ENCODE peak calls at places on chromosomes 13 and 19, in eight cellular contexts. O is NCI-H460, W is natural killer cell, T is nephron progenitor cell, F is fibroblast of mammary gland, J is nucleus accumbens, E is anterior cingulate cortex, U is HT-29. D is an unnamed sample.

GRCh38 chr13:110371550-110372465 is 64.7 kb downstream of the COL4A2 start:
- DNase-seq in W (no peak), T (no peak), E (no peak), J (no peak), U (no peak), O (no peak), F (no peak), D (no peak)

GRCh38 chr13:42393573-42394360 is 121.8 kb downstream of the AKAP11 start:
- DNase-seq in W (no peak), O (no peak), T (no peak), U (no peak), F (no peak), E (no peak), J (no peak), D (no peak)

GRCh38 chr19:43784251-43784980 is 3.6 kb upstream of the KCNN4 start:
- DNase-seq in O (peak), J (no peak), E (no peak), T (no peak), W (no peak), U (peak), F (peak), D (no peak)

GRCh38 chr19:40811478-40812341 is 12.7 kb downstream of the EGLN2 start:
- DNase-seq in U (no peak), O (no peak), T (peak), J (no peak), E (no peak), W (no peak), F (no peak), D (no peak)

GRCh38 chr13:113378825-113379224 is 14.9 kb upstream of the GRTP1 start:
- DNase-seq in F (no peak), E (no peak), J (no peak), T (no peak), O (no peak), W (no peak), U (no peak), D (no peak)

GRCh38 chr13:113884821-113885220 is 20.9 kb upstream of the GAS6 start:
- DNase-seq in J (no peak), E (no peak), U (no peak), O (no peak), W (no peak), F (no peak), T (no peak), D (no peak)

GRCh38 chr19:14632286-14632685 is 42.4 kb downstream of the ADGRE3 start:
- DNase-seq in J (no peak), F (peak), O (peak), U (peak), W (no peak), T (no peak), E (no peak), D (no peak)

GRCh38 chr19:55611983-55612645 is 6.7 kb downstream of the ZNF865 start:
- DNase-seq in T (no peak), W (no peak), J (no peak), E (no peak), U (no peak), O (no peak), F (no peak), D (no peak)

GRCh38 chr19:33177417-33177976 is 16.6 kb upstream of the LRP3 start:
- DNase-seq in W (no peak), T (no peak), J (no peak), U (peak), E (no peak), O (peak), F (no peak), D (no peak)

GRCh38 chr19:38049105-38049649 is 142.2 kb downstream of the SIPA1L3 start:
- DNase-seq in J (no peak), U (no peak), T (no peak), E (no peak), O (no peak), F (peak), W (peak), D (no peak)

GRCh38 chr19:30224689-30225606 is 147.2 kb upstream of the ZNF536 start:
- DNase-seq in F (no peak), W (no peak), T (peak), O (no peak), U (no peak), J (no peak), E (no peak), D (no peak)

GRCh38 chr19:50723735-50724521 is 764 bp downstream of the CLEC11A start:
- DNase-seq in T (no peak), U (no peak), F (no peak), W (no peak), J (no peak), O (no peak), E (no peak), D (no peak)

GRCh38 chr19:10517361-10517759 is at the start of gene S1PR5:
- DNase-seq in O (no peak), E (peak), F (no peak), T (peak), W (peak), U (no peak), J (peak), D (peak)

GRCh38 chr19:50046649-50047503 is 21.1 kb downstream of the ZNF473 start:
- DNase-seq in F (no peak), W (peak), E (peak), U (peak), J (peak), O (peak), T (peak), D (peak)

GRCh38 chr13:108437496-108437895 is 168.0 kb downstream of the TNFSF13B start:
- DNase-seq in O (no peak), T (no peak), F (no peak), U (no peak), J (no peak), E (no peak), W (no peak), D (no peak)

GRCh38 chr13:36841411-36841810 is 22.4 kb downstream of the RFXAP start:
- DNase-seq in W (no peak), O (no peak), U (no peak), F (peak), T (no peak), J (no peak), E (no peak), D (no peak)

GRCh38 chr19:40376286-40376862 is 13.6 kb downstream of the HIPK4 start:
- DNase-seq in W (no peak), O (no peak), U (no peak), T (no peak), F (no peak), J (no peak), E (no peak), D (no peak)

GRCh38 chr13:95624020-95624419 is 20.5 kb downstream of the DZIP1 start:
- DNase-seq in F (peak), W (no peak), O (peak), U (peak), T (peak), E (no peak), J (no peak), D (no peak)

GRCh38 chr13:20353973-20354372 is 121.9 kb upstream of the GJB6 start:
- DNase-seq in U (no peak), F (peak), E (no peak), W (no peak), J (no peak), O (no peak), T (no peak), D (no peak)

GRCh38 chr19:29873024-29873800 is 61.4 kb downstream of the CCNE1 start:
- DNase-seq in U (peak), E (no peak), J (no peak), W (peak), T (peak), F (no peak), O (no peak), D (peak)

GRCh38 chr19:51181913-51182419 is 39.9 kb downstream of the SIGLEC7 start:
- DNase-seq in J (no peak), O (no peak), F (peak), T (no peak), E (no peak), W (no peak), U (no peak), D (no peak)

GRCh38 chr19:31334849-31335624 is 14.2 kb downstream of the TSHZ3 start:
- DNase-seq in W (no peak), F (peak), O (no peak), E (no peak), T (no peak), U (no peak), J (no peak), D (no peak)

GRCh38 chr19:6501740-6502648 is at the start of gene TUBB4A:
- DNase-seq in J (peak), W (no peak), T (peak), O (no peak), E (peak), U (no peak), F (no peak), D (peak)

GRCh38 chr13:43316997-43317396 is 293.6 kb downstream of the DNAJC15 start:
- DNase-seq in J (peak), F (peak), U (no peak), O (no peak), W (no peak), T (no peak), E (peak), D (no peak)

GRCh38 chr13:20461481-20461859 is 64.2 kb downstream of the CRYL1 start:
- DNase-seq in O (no peak), E (no peak), F (peak), J (no peak), W (no peak), T (no peak), U (no peak), D (no peak)

GRCh38 chr13:109381546-109382180 is 404.7 kb downstream of the IRS2 start:
- DNase-seq in U (no peak), W (no peak), E (no peak), F (peak), J (no peak), O (peak), T (no peak), D (no peak)

GRCh38 chr19:35789195-35789977 is 14.0 kb downstream of the ARHGAP33 start:
- DNase-seq in W (no peak), O (no peak), J (no peak), E (no peak), U (no peak), T (no peak), F (no peak), D (no peak)

GRCh38 chr19:2462635-2463421 is 6.1 kb upstream of the LMNB2 start:
- DNase-seq in U (peak), O (peak), E (peak), F (peak), W (no peak), J (peak), T (peak), D (peak)

GRCh38 chr19:35155441-35155840 is 906 bp downstream of the FXYD5 start:
- DNase-seq in T (no peak), E (no peak), F (no peak), O (no peak), U (no peak), J (no peak), W (peak), D (no peak)

GRCh38 chr13:36108342-36108741 is 22.8 kb downstream of the DCLK1 start:
- DNase-seq in O (no peak), E (no peak), F (no peak), U (no peak), W (no peak), T (no peak), J (no peak), D (no peak)

GRCh38 chr13:102401305-102401704 is 543 bp downstream of the FGF14 start:
- DNase-seq in U (no peak), E (no peak), T (no peak), O (no peak), J (no peak), W (no peak), F (peak), D (no peak)

GRCh38 chr13:43965446-43965845 is 85.7 kb downstream of the LACC1 start:
- DNase-seq in J (no peak), U (no peak), T (peak), E (no peak), W (no peak), O (no peak), F (no peak), D (no peak)

GRCh38 chr13:100323937-100324336 is 235.0 kb downstream of the PCCA start:
- DNase-seq in E (no peak), W (no peak), O (no peak), T (no peak), F (no peak), U (no peak), J (no peak), D (no peak)

GRCh38 chr13:25249001-25249543 is 38.2 kb downstream of the MTMR6 start:
- DNase-seq in E (peak), W (no peak), F (peak), O (peak), U (peak), J (no peak), T (no peak), D (peak)

GRCh38 chr19:47778954-47779351 is 450 bp downstream of the SELENOW start:
- DNase-seq in J (peak), O (no peak), U (peak), F (peak), W (no peak), E (peak), T (no peak), D (no peak)

GRCh38 chr19:51594774-51595109 is 23.7 kb downstream of the ZNF175 start:
- DNase-seq in W (no peak), F (no peak), T (no peak), E (no peak), O (no peak), J (no peak), U (no peak), D (no peak)

GRCh38 chr19:30719189-30719990 is 347.2 kb downstream of the ZNF536 start:
- DNase-seq in U (no peak), F (peak), W (no peak), O (no peak), E (no peak), T (peak), J (peak), D (peak)